ENCODE peak calls at places on chromosomes 13 and 19, in four cellular contexts. J is frontal cortex, M is hepatic stellate cell, Z is SHP77. V is an unnamed sample.

GRCh38 chr19:51698296-51698695 is 5.2 kb downstream of the SPACA6 start:
- DNase-seq in J (no peak), M (no peak), Z (no peak), V (no peak)

GRCh38 chr13:31436478-31436877 is 236.7 kb downstream of the B3GLCT start:
- DNase-seq in J (no peak), M (no peak), Z (no peak), V (no peak)

GRCh38 chr13:73715114-73715909 is 418.9 kb downstream of the KLF12 start:
- DNase-seq in J (no peak), M (no peak), Z (no peak), V (no peak)

GRCh38 chr13:43522788-43523187 is 264.0 kb downstream of the ENOX1 start:
- DNase-seq in J (no peak), M (no peak), Z (no peak), V (no peak)

GRCh38 chr19:39878398-39878797 is 32.2 kb upstream of the FBL start:
- DNase-seq in J (no peak), M (no peak), Z (no peak), V (no peak)

GRCh38 chr19:10546817-10547216 is 3.1 kb downstream of the ATG4D start:
- DNase-seq in J (no peak), M (no peak), Z (no peak), V (no peak)

GRCh38 chr13:40876020-40876738 is 86.8 kb downstream of the SLC25A15 start:
- DNase-seq in J (no peak), M (no peak), Z (no peak), V (no peak)

GRCh38 chr13:56039992-56040391 is 1100.7 kb upstream of the PRR20A start:
- DNase-seq in J (no peak), M (no peak), Z (no peak), V (no peak)

GRCh38 chr13:43300817-43301216 is 277.4 kb downstream of the DNAJC15 start:
- DNase-seq in J (no peak), M (no peak), Z (no peak), V (no peak)

GRCh38 chr13:64471916-64472315 is 2758.2 kb downstream of the PCDH9 start:
- DNase-seq in J (no peak), M (no peak), Z (no peak), V (no peak)

GRCh38 chr13:49113526-49114286 is 106.4 kb upstream of the MLNR start:
- DNase-seq in J (no peak), M (no peak), Z (no peak), V (no peak)

V was measured in small intestine.